ENCODE peak calls at places on chromosomes 13 and 19, in nine cellular contexts. H is ELF-1; O is endothelial cell; T is CD8-positive, alpha-beta T cell; S is hepatic stellate cell; R is kidney epithelial cell; Y is transverse colon; J is ovary; W is CD8-positive, alpha-beta memory T cell. V is an unnamed sample.

GRCh38 chr19:8412783-8413592 is at the start of gene MARCHF2:
- DNase-seq in H (peak; percentile 95), O (peak; percentile 99), T (peak; percentile 92), S (peak; percentile 98), R (peak; percentile 84), Y (peak; percentile 97), J (peak; percentile 99), W (peak; percentile 91), V (peak; percentile 99)

GRCh38 chr13:99144306-99144705 is 56.3 kb upstream of the UBAC2 start:
- DNase-seq in H (no peak), O (no peak), T (no peak), S (no peak), R (no peak), Y (no peak), J (no peak), W (no peak), V (no peak)

GRCh38 chr19:29478578-29479565 is 46.9 kb upstream of the VSTM2B start:
- DNase-seq in H (peak; percentile 91), O (peak; percentile 71), T (no peak), S (no peak), R (no peak), Y (no peak), J (no peak), W (no peak), V (peak; percentile 12)

GRCh38 chr19:42440357-42441046 is 2.2 kb downstream of the CXCL17 start:
- DNase-seq in H (peak; percentile 80), O (peak; percentile 89), T (peak; percentile 80), S (peak; percentile 70), R (no peak), Y (peak; percentile 84), J (peak; percentile 47), W (peak; percentile 67), V (peak; percentile 84)

GRCh38 chr13:47957073-47957472 is 44.0 kb downstream of the SUCLA2 start:
- DNase-seq in H (no peak), O (no peak), T (no peak), S (no peak), R (no peak), Y (no peak), J (no peak), W (no peak), V (no peak)

GRCh38 chr13:66087149-66087780 is 1142.9 kb downstream of the PCDH9 start:
- DNase-seq in H (no peak), O (no peak), T (no peak), S (no peak), R (no peak), Y (no peak), J (no peak), W (no peak), V (no peak)

GRCh38 chr13:101556676-101557121 is 104.2 kb downstream of the ITGBL1 start:
- DNase-seq in H (no peak), O (no peak), T (no peak), S (no peak), R (no peak), Y (no peak), J (no peak), W (no peak), V (no peak)

GRCh38 chr19:45440873-45441654 is 17.3 kb upstream of the ERCC1 start:
- DNase-seq in H (peak; percentile 78), O (peak; percentile 33), T (no peak), S (peak; percentile 66), R (no peak), Y (no peak), J (no peak), W (no peak), V (no peak)

GRCh38 chr13:33383724-33384577 is 98.4 kb upstream of the STARD13 start:
- DNase-seq in H (no peak), O (no peak), T (no peak), S (no peak), R (no peak), Y (no peak), J (no peak), W (no peak), V (peak; percentile 92)

GRCh38 chr19:56294557-56294956 is 20.1 kb downstream of the ZSCAN5A start:
- DNase-seq in H (no peak), O (no peak), T (no peak), S (no peak), R (no peak), Y (no peak), J (no peak), W (no peak), V (no peak)

GRCh38 chr13:106083620-106084350 is 451.7 kb downstream of the EFNB2 start:
- DNase-seq in H (peak; percentile 58), O (peak; percentile 31), T (no peak), S (peak; percentile 16), R (no peak), Y (peak; percentile 43), J (no peak), W (no peak), V (peak; percentile 47)

GRCh38 chr13:30111810-30112209 is 195.5 kb downstream of the KATNAL1 start:
- DNase-seq in H (no peak), O (no peak), T (no peak), S (peak; percentile 40), R (no peak), Y (no peak), J (no peak), W (no peak), V (no peak)

GRCh38 chr13:19845758-19846157 is 17.7 kb downstream of the ZMYM5 start:
- DNase-seq in H (no peak), O (no peak), T (no peak), S (peak; percentile 94), R (peak; percentile 69), Y (no peak), J (no peak), W (no peak), V (peak; percentile 15)

GRCh38 chr13:21399741-21400140 is 59.4 kb downstream of the ZDHHC20 start:
- DNase-seq in H (no peak), O (no peak), T (no peak), S (peak; percentile 15), R (peak; percentile 9), Y (no peak), J (no peak), W (peak; percentile 33), V (no peak)

GRCh38 chr13:49292742-49293498 is 45.2 kb downstream of the CDADC1 start:
- DNase-seq in H (no peak), O (no peak), T (no peak), S (peak; percentile 36), R (no peak), Y (no peak), J (peak; percentile 78), W (no peak), V (peak; percentile 39)